ENCODE peak calls at places on chromosomes 3 and 15, in four cellular contexts. One of them, this sample, is unnamed.

GRCh38 chr3:4752201-4753072 is 226.8 kb upstream of the BHLHE40 start:
- DNase-seq in kidney: peak
- DNase-seq in A549: peak
- DNase-seq in prostate gland: no peak
- DNase-seq in this sample: no peak

GRCh38 chr3:173045770-173046382 is 95.2 kb downstream of the SPATA16 start:
- DNase-seq in kidney: no peak
- DNase-seq in A549: no peak
- DNase-seq in prostate gland: no peak
- DNase-seq in this sample: no peak

GRCh38 chr3:173893066-173893465 is 495.5 kb downstream of the NLGN1 start:
- DNase-seq in kidney: no peak
- DNase-seq in A549: no peak
- DNase-seq in prostate gland: no peak
- DNase-seq in this sample: no peak

GRCh38 chr3:168424059-168424765 is 328.5 kb upstream of the GOLIM4 start:
- DNase-seq in kidney: no peak
- DNase-seq in A549: no peak
- DNase-seq in prostate gland: no peak
- DNase-seq in this sample: no peak

GRCh38 chr3:45677045-45677436 is 12.2 kb upstream of the SACM1L start:
- DNase-seq in kidney: peak
- DNase-seq in A549: peak
- DNase-seq in prostate gland: peak
- DNase-seq in this sample: no peak

GRCh38 chr3:88334187-88334868 is 184.6 kb downstream of the C3orf38 start:
- DNase-seq in kidney: no peak
- DNase-seq in A549: no peak
- DNase-seq in prostate gland: no peak
- DNase-seq in this sample: no peak

GRCh38 chr15:29345549-29346525 is 76.2 kb upstream of the NSMCE3 start:
- DNase-seq in kidney: no peak
- DNase-seq in A549: no peak
- DNase-seq in prostate gland: no peak
- DNase-seq in this sample: no peak

GRCh38 chr3:194203482-194204035 is 67.6 kb downstream of the HES1 start:
- DNase-seq in kidney: no peak
- DNase-seq in A549: no peak
- DNase-seq in prostate gland: no peak
- DNase-seq in this sample: no peak

GRCh38 chr15:70856884-70857546 is 3.1 kb upstream of the LARP6 start:
- DNase-seq in kidney: peak
- DNase-seq in A549: no peak
- DNase-seq in prostate gland: no peak
- DNase-seq in this sample: no peak

GRCh38 chr3:14124223-14124614 is 451 bp downstream of the CHCHD4 start:
- DNase-seq in kidney: peak
- DNase-seq in A549: peak
- DNase-seq in prostate gland: no peak
- DNase-seq in this sample: peak

GRCh38 chr3:15042936-15043335 is 22.2 kb downstream of the MRPS25 start:
- DNase-seq in kidney: no peak
- DNase-seq in A549: no peak
- DNase-seq in prostate gland: no peak
- DNase-seq in this sample: no peak

GRCh38 chr3:159821737-159822136 is 166.9 kb upstream of the IL12A start:
- DNase-seq in kidney: no peak
- DNase-seq in A549: no peak
- DNase-seq in prostate gland: no peak
- DNase-seq in this sample: no peak

GRCh38 chr3:140432176-140432753 is 245.6 kb upstream of the TRIM42 start:
- DNase-seq in kidney: no peak
- DNase-seq in A549: no peak
- DNase-seq in prostate gland: no peak
- DNase-seq in this sample: no peak

GRCh38 chr3:154759966-154760365 is 320.2 kb upstream of the MME start:
- DNase-seq in kidney: no peak
- DNase-seq in A549: no peak
- DNase-seq in prostate gland: no peak
- DNase-seq in this sample: no peak

GRCh38 chr3:71389911-71390573 is 193.5 kb downstream of the FOXP1 start:
- DNase-seq in kidney: no peak
- DNase-seq in A549: no peak
- DNase-seq in prostate gland: peak
- DNase-seq in this sample: no peak
- H3K27ac ChIP-seq in kidney: no peak
- H3K27ac ChIP-seq in A549: peak
- H3K27ac ChIP-seq in prostate gland: peak
- H3K27ac ChIP-seq in this sample: no peak

GRCh38 chr15:77143191-77143590 is 72.3 kb upstream of the TSPAN3 start:
- DNase-seq in kidney: no peak
- DNase-seq in A549: no peak
- DNase-seq in prostate gland: no peak
- DNase-seq in this sample: no peak
- H3K27ac ChIP-seq in kidney: no peak
- H3K27ac ChIP-seq in A549: no peak
- H3K27ac ChIP-seq in prostate gland: no peak
- H3K27ac ChIP-seq in this sample: no peak

GRCh38 chr3:12750223-12750622 is 8.8 kb downstream of the TMEM40 start:
- DNase-seq in kidney: no peak
- DNase-seq in A549: no peak
- DNase-seq in prostate gland: peak
- DNase-seq in this sample: no peak
- H3K27ac ChIP-seq in kidney: no peak
- H3K27ac ChIP-seq in A549: peak
- H3K27ac ChIP-seq in prostate gland: no peak
- H3K27ac ChIP-seq in this sample: no peak

GRCh38 chr15:57551717-57552677 is 39.7 kb upstream of the MYZAP start:
- DNase-seq in kidney: peak
- DNase-seq in A549: peak
- DNase-seq in prostate gland: no peak
- DNase-seq in this sample: no peak
- H3K27ac ChIP-seq in kidney: peak
- H3K27ac ChIP-seq in A549: peak
- H3K27ac ChIP-seq in prostate gland: peak
- H3K27ac ChIP-seq in this sample: peak

DNA sequence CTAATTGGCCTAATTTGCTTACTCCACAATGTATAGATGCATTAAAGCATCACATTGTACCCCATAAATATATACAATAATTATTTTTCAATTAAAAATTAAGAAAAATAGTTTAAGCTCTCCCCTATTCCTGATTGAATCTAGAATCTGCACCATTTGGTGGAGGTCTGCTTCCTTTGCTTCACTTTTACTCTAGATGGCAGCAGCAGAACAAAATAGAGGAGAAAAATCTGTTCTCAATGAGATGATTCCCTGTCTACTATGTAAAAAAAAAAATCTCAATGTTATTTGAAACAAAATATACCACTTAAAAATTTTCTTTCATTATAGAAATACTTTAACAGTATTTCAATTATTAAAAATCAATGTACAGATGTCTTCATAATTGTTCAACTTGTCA is 109.6 kb upstream of the FXR1 start:
- DNase-seq in kidney: no peak
- DNase-seq in A549: no peak
- DNase-seq in prostate gland: no peak
- DNase-seq in this sample: no peak
- H3K27ac ChIP-seq in kidney: no peak
- H3K27ac ChIP-seq in A549: no peak
- H3K27ac ChIP-seq in prostate gland: no peak
- H3K27ac ChIP-seq in this sample: no peak

GRCh38 chr3:86788371-86788770 is 202.6 kb downstream of the VGLL3 start:
- DNase-seq in kidney: no peak
- DNase-seq in A549: no peak
- DNase-seq in prostate gland: no peak
- DNase-seq in this sample: no peak

GRCh38 chr3:86792316-86792715 is 198.6 kb downstream of the VGLL3 start:
- DNase-seq in kidney: no peak
- DNase-seq in A549: no peak
- DNase-seq in prostate gland: no peak
- DNase-seq in this sample: no peak

GRCh38 chr3:86794336-86795065 is 196.4 kb downstream of the VGLL3 start:
- DNase-seq in kidney: no peak
- DNase-seq in A549: no peak
- DNase-seq in prostate gland: no peak
- DNase-seq in this sample: no peak

GRCh38 chr3:86797946-86798345 is 193.0 kb downstream of the VGLL3 start:
- DNase-seq in kidney: no peak
- DNase-seq in A549: no peak
- DNase-seq in prostate gland: no peak
- DNase-seq in this sample: no peak

DNA sequence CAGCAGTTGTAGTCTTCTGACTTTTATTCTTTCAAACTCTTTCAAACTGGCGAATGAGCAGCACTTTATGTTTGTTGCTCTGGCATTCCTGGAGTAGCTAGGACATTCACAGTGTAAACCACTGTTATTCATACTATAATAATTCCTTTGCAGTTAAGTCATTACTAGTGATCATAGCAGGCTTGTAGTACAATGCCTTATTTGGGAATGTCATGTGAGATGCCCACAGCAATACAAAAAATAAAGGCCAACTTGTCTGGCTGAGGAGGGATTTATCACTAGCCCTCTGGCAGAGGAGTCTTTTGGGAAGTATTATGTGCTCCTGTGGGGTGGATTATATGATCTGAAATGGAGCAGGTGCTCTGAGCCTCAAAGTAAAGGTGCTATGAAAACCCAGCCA is 197.2 kb downstream of the VGLL3 start:
- DNase-seq in kidney: no peak
- DNase-seq in A549: no peak
- DNase-seq in prostate gland: no peak
- DNase-seq in this sample: no peak
- H3K27ac ChIP-seq in kidney: no peak
- H3K27ac ChIP-seq in A549: peak
- H3K27ac ChIP-seq in prostate gland: peak
- H3K27ac ChIP-seq in this sample: peak

DNA sequence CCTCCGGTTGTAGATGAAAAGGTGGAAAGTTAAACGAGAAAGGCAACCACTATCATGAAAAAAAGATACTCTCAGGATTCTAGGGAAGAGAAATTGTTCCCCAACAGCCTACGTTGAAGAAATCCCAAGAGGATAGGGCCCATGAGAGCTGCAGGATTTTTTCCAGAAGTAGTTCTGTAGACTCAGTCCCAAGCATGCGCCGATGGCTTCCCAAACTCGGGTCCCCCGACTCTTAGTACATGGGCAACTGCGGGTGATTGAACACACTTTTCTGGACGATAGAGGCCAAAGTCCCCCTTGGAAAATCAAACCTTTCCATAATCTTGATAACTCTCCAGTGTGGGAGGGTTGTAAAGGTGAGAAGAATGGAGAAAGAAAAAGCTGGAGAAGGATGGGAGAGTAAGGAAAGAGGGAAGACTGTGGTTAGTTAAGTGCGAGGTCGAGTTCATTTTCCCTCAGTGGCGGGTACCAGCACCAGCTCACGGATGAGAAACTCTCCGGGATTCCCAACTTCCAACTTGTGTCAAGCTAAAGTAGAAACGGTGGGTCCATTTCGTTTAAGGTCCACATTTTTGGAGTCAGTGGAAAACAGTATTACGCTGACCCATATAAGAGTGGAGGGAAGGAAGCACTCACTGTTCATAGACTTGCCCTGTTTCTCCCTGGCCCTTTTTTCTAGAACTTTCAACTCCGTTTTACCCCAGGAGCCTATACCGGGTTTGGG is 14.6 kb downstream of the ZIC1 start:
- DNase-seq in kidney: no peak
- DNase-seq in A549: no peak
- DNase-seq in prostate gland: no peak
- DNase-seq in this sample: no peak
- H3K27ac ChIP-seq in kidney: no peak
- H3K27ac ChIP-seq in A549: no peak
- H3K27ac ChIP-seq in prostate gland: no peak
- H3K27ac ChIP-seq in this sample: peak

GRCh38 chr3:34106879-34107278 is 308.4 kb downstream of the PDCD6IP start:
- DNase-seq in kidney: no peak
- DNase-seq in A549: no peak
- DNase-seq in prostate gland: peak
- DNase-seq in this sample: no peak
- H3K27ac ChIP-seq in kidney: no peak
- H3K27ac ChIP-seq in A549: no peak
- H3K27ac ChIP-seq in prostate gland: no peak
- H3K27ac ChIP-seq in this sample: no peak

GRCh38 chr3:127787966-127788365 is 34.3 kb downstream of the MGLL start:
- DNase-seq in kidney: no peak
- DNase-seq in A549: no peak
- DNase-seq in prostate gland: no peak
- DNase-seq in this sample: no peak
- H3K27ac ChIP-seq in kidney: no peak
- H3K27ac ChIP-seq in A549: no peak
- H3K27ac ChIP-seq in prostate gland: peak
- H3K27ac ChIP-seq in this sample: peak